ENCODE peak calls at places on chromosomes 11 and 22, in four cellular contexts. N, O, Z and M are unnamed samples.

GRCh38 chr22:26669060-26669481 is 11.7 kb downstream of the MIAT start:
- DNase-seq in N (no peak), O (peak; percentile 37), Z (peak; percentile 47), M (peak; percentile 82)

GRCh38 chr22:44042822-44043221 is 18.7 kb downstream of the PARVB start:
- DNase-seq in N (no peak), O (no peak), Z (no peak), M (no peak)

GRCh38 chr11:2409026-2409553 is 8.5 kb downstream of the TSSC4 start:
- DNase-seq in N (no peak), O (no peak), Z (no peak), M (no peak)

GRCh38 chr11:64876226-64876750 is 2.1 kb downstream of the EHD1 start:
- DNase-seq in N (no peak), O (no peak), Z (no peak), M (no peak)

GRCh38 chr11:131744847-131745246 is 374.4 kb downstream of the NTM start:
- DNase-seq in N (no peak), O (no peak), Z (no peak), M (peak; percentile 54)

GRCh38 chr11:95659088-95659487 is 130.5 kb downstream of the FAM76B start:
- DNase-seq in N (no peak), O (no peak), Z (no peak), M (no peak)

GRCh38 chr11:124643605-124644425 is 21.2 kb downstream of the TBRG1 start:
- DNase-seq in N (no peak), O (no peak), Z (no peak), M (peak; percentile 96)

GRCh38 chr11:45985212-45985611 is 62.8 kb downstream of the LARGE2 start:
- DNase-seq in N (no peak), O (no peak), Z (no peak), M (no peak)

GRCh38 chr11:129779342-129779741 is 36.3 kb upstream of the TMEM45B start:
- DNase-seq in N (no peak), O (no peak), Z (no peak), M (no peak)

GRCh38 chr11:76107946-76108345 is 98.4 kb downstream of the WNT11 start:
- DNase-seq in N (no peak), O (no peak), Z (no peak), M (no peak)

GRCh38 chr11:46273511-46274205 is 3.8 kb upstream of the CREB3L1 start:
- DNase-seq in N (no peak), O (peak; percentile 44), Z (no peak), M (no peak)

GRCh38 chr11:69450857-69451220 is 30.6 kb upstream of the LINC01488 start:
- DNase-seq in N (no peak), O (no peak), Z (no peak), M (no peak)